ENCODE peak calls at places on chromosomes 1 and 21, in nine cellular contexts. One of them, this sample, is unnamed.

GRCh38 chr1:195899762-195900352 is 708.4 kb downstream of the KCNT2 start:
- DNase-seq in GM23338: no peak
- DNase-seq in fibroblast of pulmonary artery: peak; percentile 59
- DNase-seq in bronchial epithelial cell: peak; percentile 67
- DNase-seq in psoas muscle: no peak
- DNase-seq in mucosa of descending colon: no peak
- DNase-seq in neural progenitor cell: no peak
- DNase-seq in fibroblast of mammary gland: peak; percentile 14
- DNase-seq in left ventricle myocardium inferior: no peak
- DNase-seq in this sample: peak; percentile 0

GRCh38 chr1:151944859-151945575 is 35.7 kb upstream of the THEM4 start:
- DNase-seq in mucosa of descending colon: no peak
- DNase-seq in psoas muscle: no peak
- DNase-seq in neural progenitor cell: no peak
- DNase-seq in GM23338: no peak
- DNase-seq in fibroblast of mammary gland: peak; percentile 15
- DNase-seq in bronchial epithelial cell: no peak
- DNase-seq in left ventricle myocardium inferior: no peak
- DNase-seq in fibroblast of pulmonary artery: no peak
- DNase-seq in this sample: no peak

GRCh38 chr1:224183591-224184312 is 712 bp downstream of the DEGS1 start:
- DNase-seq in left ventricle myocardium inferior: peak; percentile 53
- DNase-seq in neural progenitor cell: peak; percentile 76
- DNase-seq in bronchial epithelial cell: peak; percentile 27
- DNase-seq in mucosa of descending colon: peak; percentile 80
- DNase-seq in GM23338: peak; percentile 59
- DNase-seq in fibroblast of mammary gland: peak; percentile 69
- DNase-seq in fibroblast of pulmonary artery: peak; percentile 62
- DNase-seq in psoas muscle: peak; percentile 78
- DNase-seq in this sample: peak; percentile 70

GRCh38 chr1:76494807-76495206 is 372.5 kb upstream of the ST6GALNAC5 start:
- DNase-seq in GM23338: peak; percentile 16
- DNase-seq in psoas muscle: no peak
- DNase-seq in mucosa of descending colon: no peak
- DNase-seq in bronchial epithelial cell: no peak
- DNase-seq in left ventricle myocardium inferior: no peak
- DNase-seq in fibroblast of mammary gland: peak; percentile 29
- DNase-seq in fibroblast of pulmonary artery: peak; percentile 65
- DNase-seq in neural progenitor cell: no peak
- DNase-seq in this sample: no peak

GRCh38 chr21:36188081-36188681 is 31.6 kb downstream of the DOP1B start:
- DNase-seq in mucosa of descending colon: peak; percentile 82
- DNase-seq in psoas muscle: peak; percentile 87
- DNase-seq in fibroblast of mammary gland: no peak
- DNase-seq in left ventricle myocardium inferior: peak; percentile 65
- DNase-seq in bronchial epithelial cell: peak; percentile 44
- DNase-seq in neural progenitor cell: no peak
- DNase-seq in GM23338: no peak
- DNase-seq in fibroblast of pulmonary artery: no peak
- DNase-seq in this sample: no peak

GRCh38 chr1:44418022-44418673 is 13.1 kb downstream of the RNF220 start:
- DNase-seq in fibroblast of pulmonary artery: no peak
- DNase-seq in mucosa of descending colon: no peak
- DNase-seq in fibroblast of mammary gland: no peak
- DNase-seq in psoas muscle: no peak
- DNase-seq in bronchial epithelial cell: no peak
- DNase-seq in neural progenitor cell: peak; percentile 67
- DNase-seq in left ventricle myocardium inferior: no peak
- DNase-seq in GM23338: peak; percentile 57
- DNase-seq in this sample: no peak

GRCh38 chr1:189669846-189670245 is 807.8 kb downstream of the BRINP3 start:
- DNase-seq in fibroblast of mammary gland: no peak
- DNase-seq in neural progenitor cell: no peak
- DNase-seq in mucosa of descending colon: no peak
- DNase-seq in left ventricle myocardium inferior: no peak
- DNase-seq in GM23338: no peak
- DNase-seq in bronchial epithelial cell: no peak
- DNase-seq in psoas muscle: no peak
- DNase-seq in fibroblast of pulmonary artery: peak; percentile 58
- DNase-seq in this sample: no peak

GRCh38 chr1:212700597-212700891 is 904 bp upstream of the BATF3 start:
- DNase-seq in bronchial epithelial cell: no peak
- DNase-seq in fibroblast of pulmonary artery: no peak
- DNase-seq in mucosa of descending colon: no peak
- DNase-seq in GM23338: no peak
- DNase-seq in left ventricle myocardium inferior: no peak
- DNase-seq in psoas muscle: no peak
- DNase-seq in neural progenitor cell: no peak
- DNase-seq in fibroblast of mammary gland: no peak
- DNase-seq in this sample: peak; percentile 11

GRCh38 chr1:40094481-40095110 is 2.5 kb downstream of the PPT1 start:
- DNase-seq in bronchial epithelial cell: no peak
- DNase-seq in left ventricle myocardium inferior: no peak
- DNase-seq in mucosa of descending colon: no peak
- DNase-seq in GM23338: no peak
- DNase-seq in fibroblast of pulmonary artery: no peak
- DNase-seq in neural progenitor cell: no peak
- DNase-seq in fibroblast of mammary gland: no peak
- DNase-seq in psoas muscle: no peak
- DNase-seq in this sample: no peak

GRCh38 chr1:96306809-96307208 is 414.8 kb upstream of the PTBP2 start:
- DNase-seq in psoas muscle: no peak
- DNase-seq in neural progenitor cell: no peak
- DNase-seq in GM23338: no peak
- DNase-seq in mucosa of descending colon: no peak
- DNase-seq in fibroblast of mammary gland: peak; percentile 81
- DNase-seq in fibroblast of pulmonary artery: peak; percentile 52
- DNase-seq in bronchial epithelial cell: peak; percentile 46
- DNase-seq in left ventricle myocardium inferior: no peak
- DNase-seq in this sample: peak; percentile 62

GRCh38 chr1:236147521-236148470 is 5.5 kb downstream of the GPR137B start:
- DNase-seq in neural progenitor cell: no peak
- DNase-seq in fibroblast of pulmonary artery: no peak
- DNase-seq in left ventricle myocardium inferior: no peak
- DNase-seq in GM23338: no peak
- DNase-seq in mucosa of descending colon: no peak
- DNase-seq in fibroblast of mammary gland: no peak
- DNase-seq in bronchial epithelial cell: no peak
- DNase-seq in psoas muscle: no peak
- DNase-seq in this sample: no peak

GRCh38 chr1:116066868-116067563 is 44.2 kb upstream of the MAB21L3 start:
- DNase-seq in mucosa of descending colon: no peak
- DNase-seq in left ventricle myocardium inferior: no peak
- DNase-seq in fibroblast of pulmonary artery: peak; percentile 64
- DNase-seq in psoas muscle: no peak
- DNase-seq in GM23338: no peak
- DNase-seq in fibroblast of mammary gland: peak; percentile 87
- DNase-seq in bronchial epithelial cell: peak; percentile 44
- DNase-seq in neural progenitor cell: no peak
- DNase-seq in this sample: peak; percentile 86

GRCh38 chr1:78728359-78728758 is 78.7 kb downstream of the IFI44 start:
- DNase-seq in bronchial epithelial cell: no peak
- DNase-seq in GM23338: no peak
- DNase-seq in fibroblast of pulmonary artery: no peak
- DNase-seq in fibroblast of mammary gland: no peak
- DNase-seq in left ventricle myocardium inferior: no peak
- DNase-seq in neural progenitor cell: no peak
- DNase-seq in mucosa of descending colon: no peak
- DNase-seq in psoas muscle: no peak
- DNase-seq in this sample: no peak

GRCh38 chr1:209326096-209326495 is 257.4 kb upstream of the CAMK1G start:
- DNase-seq in mucosa of descending colon: no peak
- DNase-seq in fibroblast of pulmonary artery: no peak
- DNase-seq in GM23338: no peak
- DNase-seq in psoas muscle: no peak
- DNase-seq in left ventricle myocardium inferior: no peak
- DNase-seq in bronchial epithelial cell: no peak
- DNase-seq in fibroblast of mammary gland: no peak
- DNase-seq in neural progenitor cell: no peak
- DNase-seq in this sample: no peak
- H3K4me3 ChIP-seq in mucosa of descending colon: no peak overlapping the region
- H3K4me3 ChIP-seq in fibroblast of pulmonary artery: no peak overlapping the region
- H3K4me3 ChIP-seq in GM23338: no peak overlapping the region
- H3K4me3 ChIP-seq in psoas muscle: no peak overlapping the region
- H3K4me3 ChIP-seq in left ventricle myocardium inferior: no peak overlapping the region
- H3K4me3 ChIP-seq in bronchial epithelial cell: no peak overlapping the region
- H3K4me3 ChIP-seq in fibroblast of mammary gland: no peak overlapping the region
- H3K4me3 ChIP-seq in neural progenitor cell: no peak overlapping the region
- H3K4me3 ChIP-seq in this sample: no peak overlapping the region

GRCh38 chr1:157577420-157577819 is 20.5 kb downstream of the FCRL4 start:
- DNase-seq in psoas muscle: no peak
- DNase-seq in GM23338: no peak
- DNase-seq in bronchial epithelial cell: no peak
- DNase-seq in neural progenitor cell: no peak
- DNase-seq in fibroblast of pulmonary artery: no peak
- DNase-seq in mucosa of descending colon: no peak
- DNase-seq in left ventricle myocardium inferior: no peak
- DNase-seq in fibroblast of mammary gland: no peak
- DNase-seq in this sample: no peak
- TF ChIP-seq CTCF in psoas muscle: no peak
- TF ChIP-seq CTCF in GM23338: no peak
- TF ChIP-seq CTCF in bronchial epithelial cell: no peak
- TF ChIP-seq CTCF in neural progenitor cell: no peak
- TF ChIP-seq CTCF in fibroblast of pulmonary artery: no peak
- TF ChIP-seq CTCF in mucosa of descending colon: no peak
- TF ChIP-seq CTCF in left ventricle myocardium inferior: no peak
- TF ChIP-seq CTCF in fibroblast of mammary gland: no peak
- TF ChIP-seq CTCF in this sample: no peak

GRCh38 chr1:109197163-109198042 is 16.3 kb upstream of the SARS1 start:
- DNase-seq in fibroblast of mammary gland: peak; percentile 100
- DNase-seq in GM23338: no peak
- DNase-seq in psoas muscle: no peak
- DNase-seq in bronchial epithelial cell: peak; percentile 99
- DNase-seq in mucosa of descending colon: no peak
- DNase-seq in fibroblast of pulmonary artery: peak; percentile 98
- DNase-seq in left ventricle myocardium inferior: peak; percentile 20
- DNase-seq in neural progenitor cell: no peak
- DNase-seq in this sample: peak; percentile 92

GRCh38 chr1:109199710-109200109 is 14.0 kb upstream of the SARS1 start:
- DNase-seq in fibroblast of mammary gland: no peak
- DNase-seq in mucosa of descending colon: no peak
- DNase-seq in left ventricle myocardium inferior: no peak
- DNase-seq in bronchial epithelial cell: no peak
- DNase-seq in GM23338: no peak
- DNase-seq in fibroblast of pulmonary artery: no peak
- DNase-seq in neural progenitor cell: no peak
- DNase-seq in psoas muscle: no peak
- DNase-seq in this sample: no peak

GRCh38 chr1:109198745-109199144 is 15.0 kb upstream of the SARS1 start:
- DNase-seq in mucosa of descending colon: no peak
- DNase-seq in bronchial epithelial cell: peak; percentile 19
- DNase-seq in neural progenitor cell: no peak
- DNase-seq in fibroblast of mammary gland: peak; percentile 67
- DNase-seq in GM23338: no peak
- DNase-seq in psoas muscle: no peak
- DNase-seq in left ventricle myocardium inferior: no peak
- DNase-seq in fibroblast of pulmonary artery: peak; percentile 33
- DNase-seq in this sample: no peak

GRCh38 chr1:109201123-109201703 is 12.5 kb upstream of the SARS1 start:
- DNase-seq in fibroblast of pulmonary artery: peak; percentile 86
- DNase-seq in neural progenitor cell: peak; percentile 84
- DNase-seq in GM23338: peak; percentile 90
- DNase-seq in left ventricle myocardium inferior: no peak
- DNase-seq in mucosa of descending colon: no peak
- DNase-seq in bronchial epithelial cell: peak; percentile 97
- DNase-seq in psoas muscle: peak; percentile 54
- DNase-seq in fibroblast of mammary gland: peak; percentile 97
- DNase-seq in this sample: peak; percentile 63

GRCh38 chr1:109198043-109198695 is 15.5 kb upstream of the SARS1 start:
- DNase-seq in fibroblast of pulmonary artery: peak; percentile 89
- DNase-seq in mucosa of descending colon: no peak
- DNase-seq in psoas muscle: no peak
- DNase-seq in neural progenitor cell: no peak
- DNase-seq in bronchial epithelial cell: peak; percentile 98
- DNase-seq in fibroblast of mammary gland: peak; percentile 91
- DNase-seq in GM23338: no peak
- DNase-seq in left ventricle myocardium inferior: no peak
- DNase-seq in this sample: peak; percentile 85
- H3K4me3 ChIP-seq in fibroblast of pulmonary artery: no peak overlapping the region
- H3K4me3 ChIP-seq in mucosa of descending colon: no peak overlapping the region
- H3K4me3 ChIP-seq in psoas muscle: no peak overlapping the region
- H3K4me3 ChIP-seq in neural progenitor cell: no peak overlapping the region
- H3K4me3 ChIP-seq in bronchial epithelial cell: no peak overlapping the region
- H3K4me3 ChIP-seq in fibroblast of mammary gland: no peak overlapping the region
- H3K4me3 ChIP-seq in GM23338: no peak overlapping the region
- H3K4me3 ChIP-seq in left ventricle myocardium inferior: no peak overlapping the region
- H3K4me3 ChIP-seq in this sample: no peak overlapping the region

GRCh38 chr1:158798531-158798930 is 17.5 kb upstream of the OR6N2 start:
- DNase-seq in mucosa of descending colon: no peak
- DNase-seq in bronchial epithelial cell: no peak
- DNase-seq in neural progenitor cell: no peak
- DNase-seq in fibroblast of pulmonary artery: no peak
- DNase-seq in left ventricle myocardium inferior: no peak
- DNase-seq in fibroblast of mammary gland: no peak
- DNase-seq in psoas muscle: no peak
- DNase-seq in GM23338: no peak
- DNase-seq in this sample: no peak
- TF ChIP-seq CTCF in mucosa of descending colon: no peak
- TF ChIP-seq CTCF in bronchial epithelial cell: no peak
- TF ChIP-seq CTCF in neural progenitor cell: peak; percentile 20
- TF ChIP-seq CTCF in fibroblast of pulmonary artery: peak; percentile 9
- TF ChIP-seq CTCF in left ventricle myocardium inferior: no peak
- TF ChIP-seq CTCF in fibroblast of mammary gland: peak; percentile 6
- TF ChIP-seq CTCF in psoas muscle: no peak
- TF ChIP-seq CTCF in GM23338: no peak
- TF ChIP-seq CTCF in this sample: peak; percentile 27

DNA sequence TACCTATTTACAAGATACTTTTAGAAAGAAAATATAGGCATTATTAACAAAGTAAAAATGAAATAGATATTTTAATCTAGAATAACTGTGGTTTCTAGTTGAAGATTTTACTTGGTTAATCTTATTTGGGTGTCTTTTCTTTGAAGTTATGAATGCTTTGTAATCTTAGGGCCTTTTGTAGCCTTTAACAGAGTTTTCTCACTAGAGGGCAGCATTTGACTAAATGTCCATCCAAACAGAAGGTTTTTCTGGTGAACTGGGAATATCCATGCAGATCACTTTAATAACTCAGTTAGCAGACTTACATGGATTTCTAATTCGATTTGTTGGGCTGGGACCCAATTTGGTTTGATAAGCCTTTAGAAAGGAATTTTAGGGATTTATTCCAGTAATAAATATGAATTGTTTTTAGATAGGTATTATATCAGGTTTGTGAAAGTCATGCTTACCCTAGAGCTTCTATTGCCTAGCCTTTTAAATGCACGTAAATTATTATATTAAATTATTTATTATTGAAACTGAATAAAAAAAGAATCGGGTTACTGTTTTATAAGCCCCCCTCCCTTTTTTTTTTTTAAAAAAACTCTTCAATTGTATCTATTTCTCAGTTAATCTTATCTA is 119.7 kb downstream of the ZNF326 start:
- DNase-seq in mucosa of descending colon: no peak
- DNase-seq in GM23338: peak; percentile 83
- DNase-seq in psoas muscle: no peak
- DNase-seq in fibroblast of pulmonary artery: peak; percentile 69
- DNase-seq in neural progenitor cell: peak; percentile 75
- DNase-seq in bronchial epithelial cell: peak; percentile 65
- DNase-seq in fibroblast of mammary gland: peak; percentile 59
- DNase-seq in left ventricle myocardium inferior: no peak
- DNase-seq in this sample: peak; percentile 49
- H3K4me3 ChIP-seq in mucosa of descending colon: no peak overlapping the region
- H3K4me3 ChIP-seq in GM23338: no peak overlapping the region
- H3K4me3 ChIP-seq in psoas muscle: no peak overlapping the region
- H3K4me3 ChIP-seq in fibroblast of pulmonary artery: no peak overlapping the region
- H3K4me3 ChIP-seq in neural progenitor cell: no peak overlapping the region
- H3K4me3 ChIP-seq in bronchial epithelial cell: no peak overlapping the region
- H3K4me3 ChIP-seq in fibroblast of mammary gland: no peak overlapping the region
- H3K4me3 ChIP-seq in left ventricle myocardium inferior: no peak overlapping the region
- H3K4me3 ChIP-seq in this sample: no peak overlapping the region

This sample was measured in fibroblast of villous mesenchyme.